ENCODE peak calls at places on chromosomes 12 and 14, in four cellular contexts. Y is activated T-cell treated with anti-CD3 and anti-CD28 coated beads for 1 hour; J is CD8-positive, alpha-beta memory T cell; S is cardiac muscle cell. A is an unnamed sample.

GRCh38 chr14:26655128-26655527 is 57.3 kb upstream of the NOVA1 start:
- DNase-seq in J (no peak), Y (no peak), S (no peak), A (no peak)

GRCh38 chr12:12723681-12724420 is 6.7 kb downstream of the CDKN1B start:
- DNase-seq in S (peak; percentile 55), Y (peak; percentile 17), J (peak; percentile 65), A (peak; percentile 25)

GRCh38 chr12:62843714-62844113 is 91.2 kb downstream of the PPM1H start:
- DNase-seq in S (no peak), Y (no peak), J (no peak), A (no peak)

GRCh38 chr12:39824505-39825198 is 205.0 kb upstream of the ABCD2 start:
- DNase-seq in J (no peak), S (no peak), Y (no peak), A (no peak)

GRCh38 chr12:120699553-120699952 is 10.7 kb upstream of the UNC119B start:
- DNase-seq in Y (no peak), S (no peak), J (no peak), A (no peak)

GRCh38 chr14:103871596-103872480 is 24.5 kb upstream of the PPP1R13B start:
- DNase-seq in J (peak; percentile 78), S (peak; percentile 53), Y (peak; percentile 75), A (peak; percentile 46)

GRCh38 chr12:132445884-132446471 is 44.0 kb upstream of the FBRSL1 start:
- DNase-seq in J (peak; percentile 71), S (no peak), Y (no peak), A (peak; percentile 85)

GRCh38 chr12:115912440-115912839 is 365.1 kb downstream of the MED13L start:
- DNase-seq in J (no peak), S (no peak), Y (no peak), A (no peak)

GRCh38 chr12:59929091-59929490 is 333.3 kb downstream of the SLC16A7 start:
- DNase-seq in J (no peak), Y (no peak), S (no peak), A (no peak)

GRCh38 chr12:19741132-19741489 is 301.8 kb downstream of the AEBP2 start:
- DNase-seq in Y (no peak), J (no peak), S (peak; percentile 35), A (no peak)

GRCh38 chr12:1593232-1594044 is 943 bp downstream of the FBXL14 start:
- DNase-seq in S (peak; percentile 65), J (peak; percentile 74), Y (no peak), A (peak; percentile 53)

GRCh38 chr14:92958373-92959188 is 35.6 kb downstream of the CHGA start:
- DNase-seq in J (no peak), S (no peak), Y (no peak), A (no peak)

GRCh38 chr12:1878214-1878613 is 40.2 kb downstream of the CACNA2D4 start:
- DNase-seq in S (no peak), Y (no peak), J (no peak), A (no peak)